ENCODE peak calls at places on chromosomes 5 and 9, in five cellular contexts. A, W, D, M and N are unnamed samples.

GRCh38 chr5:23727271-23727670 is 219.9 kb downstream of the PRDM9 start:
- DNase-seq in M (no peak), A (no peak), W (no peak), D (no peak), N (no peak)

GRCh38 chr5:149611327-149611726 is 30.0 kb downstream of the ARHGEF37 start:
- DNase-seq in M (peak), W (peak), D (no peak), A (peak), N (peak)

GRCh38 chr5:100777680-100778281 is 125.3 kb downstream of the ST8SIA4 start:
- DNase-seq in D (no peak), A (no peak), M (peak), W (peak), N (peak)

GRCh38 chr9:117164512-117164911 is 250.3 kb downstream of the ASTN2 start:
- DNase-seq in D (no peak), A (no peak), M (no peak), W (no peak), N (no peak)

GRCh38 chr9:77589046-77589795 is 58.9 kb downstream of the GNA14 start:
- DNase-seq in M (no peak), W (no peak), A (no peak), D (no peak), N (no peak)

GRCh38 chr5:166961028-166961427 is 1330.4 kb upstream of the WWC1 start:
- DNase-seq in M (no peak), A (no peak), W (no peak), D (no peak), N (no peak)

GRCh38 chr5:173689713-173690360 is 73.4 kb upstream of the BOD1 start:
- DNase-seq in M (no peak), A (no peak), D (no peak), W (no peak), N (no peak)

GRCh38 chr9:87350915-87351314 is 146.8 kb upstream of the DAPK1 start:
- DNase-seq in D (no peak), A (no peak), W (peak), M (no peak), N (no peak)

GRCh38 chr9:113738506-113738897 is 137.6 kb upstream of the ZNF618 start:
- DNase-seq in D (no peak), A (no peak), W (no peak), M (no peak), N (no peak)